ENCODE peak calls at places on chromosomes 3 and 15, in nine cellular contexts. J is ovary, I is ascending aorta, K is cardiac muscle cell, X is tibial nerve, F is breast epithelium, V is thoracic aorta, O is adrenal gland, R is heart left ventricle. A is an unnamed sample.

GRCh38 chr15:67731112-67731761 is 94.1 kb upstream of the SKOR1 start:
- DNase-seq in O (no peak), X (no peak), R (no peak), V (no peak), I (no peak), F (no peak), J (no peak), K (peak; percentile 49), A (no peak)

GRCh38 chr3:42205800-42206514 is 60.0 kb downstream of the CCK start:
- DNase-seq in R (no peak), X (no peak), J (no peak), I (no peak), O (no peak), K (no peak), F (no peak), V (no peak), A (no peak)

GRCh38 chr15:74799843-74800558 is 12.6 kb upstream of the LMAN1L start:
- DNase-seq in F (peak; percentile 64), K (peak; percentile 60), V (peak; percentile 19), J (peak; percentile 75), I (peak; percentile 89), O (peak; percentile 69), R (peak; percentile 82), X (peak; percentile 49), A (peak; percentile 61)

GRCh38 chr15:40344631-40345120 is 3.9 kb upstream of the CCDC9B start:
- DNase-seq in K (peak; percentile 74), X (no peak), I (no peak), F (no peak), V (no peak), R (no peak), J (peak; percentile 75), O (peak; percentile 69), A (peak; percentile 56)

GRCh38 chr3:137259709-137260108 is 301.9 kb downstream of the IL20RB start:
- DNase-seq in I (no peak), O (no peak), V (no peak), R (peak; percentile 32), J (peak; percentile 45), X (no peak), F (no peak), K (no peak), A (no peak)

GRCh38 chr3:125240496-125240895 is 27.9 kb upstream of the SLC12A8 start:
- DNase-seq in F (no peak), K (peak; percentile 41), J (no peak), R (no peak), V (no peak), I (no peak), O (no peak), X (no peak), A (no peak)

GRCh38 chr15:89893027-89893426 is 767 bp downstream of the AP3S2 start:
- DNase-seq in R (no peak), X (no peak), O (no peak), J (no peak), V (no peak), K (peak; percentile 47), F (no peak), I (no peak), A (no peak)

GRCh38 chr3:18861137-18861536 is 287.2 kb upstream of the KCNH8 start:
- DNase-seq in O (no peak), X (no peak), F (no peak), V (no peak), J (no peak), I (no peak), K (no peak), R (no peak), A (no peak)

GRCh38 chr3:126353694-126354321 is 3.4 kb downstream of the KLF15 start:
- DNase-seq in R (no peak), I (peak; percentile 55), O (no peak), K (no peak), V (no peak), X (peak; percentile 27), F (no peak), J (peak; percentile 41), A (no peak)

GRCh38 chr3:14423197-14423743 is 20.9 kb downstream of the SLC6A6 start:
- DNase-seq in V (no peak), R (no peak), I (no peak), X (no peak), J (no peak), O (no peak), K (no peak), F (peak; percentile 66), A (no peak)

GRCh38 chr3:41224120-41224806 is 25.0 kb downstream of the CTNNB1 start:
- DNase-seq in V (no peak), R (no peak), X (no peak), F (no peak), J (no peak), I (peak; percentile 78), O (no peak), K (peak; percentile 89), A (no peak)

GRCh38 chr3:8775602-8776001 is 6.2 kb upstream of the OXTR start:
- DNase-seq in K (no peak), X (no peak), F (no peak), I (no peak), V (no peak), O (no peak), R (no peak), J (no peak), A (no peak)

GRCh38 chr3:197023241-197023997 is 6.2 kb downstream of the MELTF start:
- DNase-seq in K (no peak), V (no peak), J (peak; percentile 30), O (no peak), R (no peak), F (peak; percentile 37), I (no peak), X (no peak), A (no peak)

GRCh38 chr3:14772533-14773138 is 46.1 kb upstream of the FGD5 start:
- DNase-seq in X (no peak), V (no peak), J (no peak), O (no peak), K (no peak), I (no peak), R (no peak), F (no peak), A (no peak)

GRCh38 chr15:67201136-67201535 is 53.3 kb downstream of the AAGAB start:
- DNase-seq in X (no peak), V (no peak), F (no peak), O (no peak), I (no peak), R (no peak), J (no peak), K (no peak), A (no peak)

GRCh38 chr3:81696090-81696489 is 65.4 kb downstream of the GBE1 start:
- DNase-seq in J (no peak), I (no peak), V (no peak), F (no peak), O (no peak), K (no peak), R (no peak), X (no peak), A (no peak)

GRCh38 chr15:62887113-62887570 is 155.4 kb upstream of the TPM1 start:
- DNase-seq in J (no peak), K (peak; percentile 17), I (no peak), F (no peak), O (no peak), V (no peak), X (no peak), R (no peak), A (peak; percentile 55)

GRCh38 chr3:183481582-183481981 is 53.2 kb upstream of the MCF2L2 start:
- DNase-seq in O (no peak), I (peak; percentile 31), F (no peak), V (no peak), X (no peak), J (no peak), R (no peak), K (no peak), A (no peak)

DNA sequence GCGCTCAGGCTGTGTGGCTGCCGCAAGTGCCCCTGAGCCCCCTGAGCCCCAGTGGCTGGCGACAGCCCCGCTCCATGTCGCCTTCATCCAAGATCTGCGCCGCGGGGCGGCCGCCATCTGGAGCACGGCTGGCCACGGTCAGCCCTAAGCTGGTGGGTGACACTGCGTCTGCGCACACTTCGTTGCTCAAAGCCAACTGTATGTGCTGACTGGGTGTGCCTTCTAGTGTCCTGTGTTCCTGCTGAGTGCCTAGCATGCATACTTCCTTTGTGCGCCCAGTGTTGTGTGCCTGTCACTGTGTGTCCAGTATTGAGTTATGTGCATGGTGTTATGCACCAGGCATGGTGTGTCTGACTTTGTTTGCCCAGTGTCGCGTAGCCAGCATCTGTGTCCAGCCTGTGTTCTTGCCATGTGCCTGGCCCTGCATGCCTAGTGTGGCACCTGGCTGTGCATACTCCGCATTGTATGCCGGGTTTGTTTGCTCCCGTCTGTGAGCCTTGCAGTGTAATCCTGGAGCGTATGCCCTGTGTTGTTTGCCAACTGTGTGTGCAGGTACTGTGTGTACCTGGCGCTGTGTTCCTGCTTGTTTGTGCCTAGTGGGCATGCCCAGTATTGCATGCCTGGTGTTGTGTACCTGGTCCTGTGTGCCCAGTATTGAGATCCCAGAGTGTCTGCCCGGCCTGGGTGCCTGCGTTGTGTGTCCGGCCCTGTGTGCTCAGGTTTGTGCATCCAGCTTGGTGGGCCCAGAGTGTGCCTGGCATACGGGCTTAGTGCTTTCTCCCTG is 54.7 kb upstream of the CHRNA7 start:
- DNase-seq in O (no peak), F (no peak), X (no peak), J (no peak), K (no peak), I (no peak), V (no peak), R (no peak), A (no peak)
- TF ChIP-seq CTCF in O (no peak), F (no peak), X (no peak), J (no peak), K (no peak), I (no peak), V (no peak), R (no peak), A (no peak)

GRCh38 chr15:99632521-99632920 is 66.7 kb downstream of the MEF2A start:
- DNase-seq in X (no peak), K (no peak), F (no peak), R (no peak), V (no peak), I (no peak), O (no peak), J (no peak), A (no peak)
- H3K9me3 ChIP-seq in X (no peaks in the 10 kb centered on the region), K (no peaks in the 10 kb centered on the region), F (no peaks in the 10 kb centered on the region), R (no peaks in the 10 kb centered on the region), V (no peaks in the 10 kb centered on the region), I (no peaks in the 10 kb centered on the region), O (no peaks in the 10 kb centered on the region), J (no peaks in the 10 kb centered on the region), A (no peaks in the 10 kb centered on the region)

DNA sequence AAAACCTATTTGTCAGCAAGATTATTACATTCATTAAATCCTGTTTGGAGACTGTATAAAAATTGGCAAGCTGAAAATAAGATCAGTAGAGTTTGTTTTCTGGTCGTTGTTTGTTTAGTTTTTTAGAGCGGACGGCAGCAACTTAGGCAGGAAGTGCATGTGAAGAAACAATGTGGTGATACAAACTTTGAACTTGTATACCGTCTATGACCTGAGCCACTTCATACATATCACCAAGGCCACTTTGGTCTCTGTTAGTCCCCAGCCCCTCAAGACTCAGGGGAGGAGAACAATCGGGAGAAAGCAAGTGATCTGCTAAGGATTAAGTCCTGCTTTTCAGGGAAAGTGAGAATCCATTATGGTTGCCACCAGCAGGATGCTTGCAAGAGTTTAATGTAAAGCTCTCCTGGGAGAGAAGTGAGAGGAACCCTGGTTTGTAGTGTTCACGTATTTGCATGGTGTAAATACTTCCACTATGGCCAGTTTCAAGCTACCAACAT is 31.1 kb downstream of the RASGRP1 start:
- DNase-seq in R (no peak), O (no peak), F (no peak), J (no peak), K (no peak), V (no peak), X (no peak), I (no peak), A (no peak)
- H3K4me1 ChIP-seq in R (peaks cover 20% of the 10 kb centered on the region), O (peaks cover 11% of the 10 kb centered on the region), F (no peaks in the 10 kb centered on the region), J (no peaks in the 10 kb centered on the region), K (no peaks in the 10 kb centered on the region), V (peaks cover 4% of the 10 kb centered on the region), X (no peaks in the 10 kb centered on the region), I (no peaks in the 10 kb centered on the region), A (no peaks in the 10 kb centered on the region)

GRCh38 chr15:69035205-69035917 is 20.9 kb downstream of the NOX5 start:
- DNase-seq in V (no peak), X (no peak), K (peak; percentile 23), O (no peak), J (no peak), R (no peak), F (peak; percentile 56), I (peak; percentile 52), A (no peak)
- TF ChIP-seq CTCF in V (no peak), X (no peak), K (peak; percentile 37), O (no peak), J (no peak), R (no peak), F (no peak), I (no peak), A (no peak)